ENCODE peak calls at places on chromosomes 12 and 14, in four cellular contexts. One of them, this sample, is unnamed.
A peak's percentile ranks its signal among the peaks of the same experiment; 100 is the strongest.

GRCh38 chr12:89349814-89350213 is 2.5 kb downstream of the DUSP6 start:
- DNase-seq in IMR-90: peak; percentile 81
- DNase-seq in H9: peak; percentile 87
- DNase-seq in K562: no peak
- DNase-seq in this sample: peak; percentile 27

GRCh38 chr12:106071686-106072085 is 67.1 kb downstream of the NUAK1 start:
- DNase-seq in IMR-90: peak; percentile 56
- DNase-seq in H9: no peak
- DNase-seq in K562: no peak
- DNase-seq in this sample: no peak

GRCh38 chr12:119423285-119423684 is 88.8 kb downstream of the CCDC60 start:
- DNase-seq in IMR-90: no peak
- DNase-seq in H9: peak; percentile 90
- DNase-seq in K562: no peak
- DNase-seq in this sample: no peak

GRCh38 chr14:22433059-22433458 is 156.0 kb downstream of the DAD1 start:
- DNase-seq in IMR-90: no peak
- DNase-seq in H9: no peak
- DNase-seq in K562: no peak
- DNase-seq in this sample: no peak

GRCh38 chr12:99332936-99333591 is 314.5 kb upstream of the GARIN6 start:
- DNase-seq in IMR-90: no peak
- DNase-seq in H9: no peak
- DNase-seq in K562: no peak
- DNase-seq in this sample: peak; percentile 12

GRCh38 chr12:64010069-64010686 is 165.7 kb downstream of the SRGAP1 start:
- DNase-seq in IMR-90: peak; percentile 95
- DNase-seq in H9: no peak
- DNase-seq in K562: no peak
- DNase-seq in this sample: no peak

GRCh38 chr12:106195638-106196037 is 52.2 kb downstream of the CKAP4 start:
- DNase-seq in IMR-90: peak; percentile 10
- DNase-seq in H9: no peak
- DNase-seq in K562: no peak
- DNase-seq in this sample: no peak

GRCh38 chr12:129115558-129115957 is 262.3 kb downstream of the GLT1D1 start:
- DNase-seq in IMR-90: no peak
- DNase-seq in H9: no peak
- DNase-seq in K562: no peak
- DNase-seq in this sample: no peak

GRCh38 chr14:23644919-23645336 is 8.8 kb downstream of the DHRS2 start:
- DNase-seq in IMR-90: no peak
- DNase-seq in H9: no peak
- DNase-seq in K562: no peak
- DNase-seq in this sample: no peak

GRCh38 chr14:44396226-44396625 is 110.9 kb downstream of the FSCB start:
- DNase-seq in IMR-90: no peak
- DNase-seq in H9: no peak
- DNase-seq in K562: no peak
- DNase-seq in this sample: no peak
- H2AFZ ChIP-seq in IMR-90: no peak overlapping the region
- H2AFZ ChIP-seq in H9: no peak overlapping the region
- H2AFZ ChIP-seq in K562: no peak overlapping the region
- H2AFZ ChIP-seq in this sample: no peak overlapping the region

GRCh38 chr14:68795602-68796417 is 2.9 kb upstream of the ZFP36L1 start:
- DNase-seq in IMR-90: peak; percentile 79
- DNase-seq in H9: peak; percentile 91
- DNase-seq in K562: peak; percentile 78
- DNase-seq in this sample: peak; percentile 77
- H2AFZ ChIP-seq in IMR-90: peak overlapping the region; percentile 94
- H2AFZ ChIP-seq in H9: no peak overlapping the region
- H2AFZ ChIP-seq in K562: peak overlapping the region; percentile 88
- H2AFZ ChIP-seq in this sample: no peak overlapping the region

GRCh38 chr12:121095544-121096198 is 37.0 kb upstream of the P2RX7 start:
- DNase-seq in IMR-90: peak; percentile 35
- DNase-seq in H9: peak; percentile 88
- DNase-seq in K562: peak; percentile 89
- DNase-seq in this sample: peak; percentile 7
- H2AFZ ChIP-seq in IMR-90: peak overlapping the region; percentile 95
- H2AFZ ChIP-seq in H9: no peak overlapping the region
- H2AFZ ChIP-seq in K562: peak overlapping the region; percentile 88
- H2AFZ ChIP-seq in this sample: peak overlapping the region; percentile 45

GRCh38 chr12:130728158-130729058 is 12.3 kb upstream of the RIMBP2 start:
- DNase-seq in IMR-90: no peak
- DNase-seq in H9: peak; percentile 28
- DNase-seq in K562: no peak
- DNase-seq in this sample: no peak

GRCh38 chr12:130729344-130729743 is 13.2 kb upstream of the RIMBP2 start:
- DNase-seq in IMR-90: no peak
- DNase-seq in H9: peak; percentile 38
- DNase-seq in K562: no peak
- DNase-seq in this sample: no peak
- H2AFZ ChIP-seq in IMR-90: no peak overlapping the region
- H2AFZ ChIP-seq in H9: no peak overlapping the region
- H2AFZ ChIP-seq in K562: no peak overlapping the region
- H2AFZ ChIP-seq in this sample: no peak overlapping the region

GRCh38 chr14:64875350-64875749 is 4.4 kb downstream of the SPTB start:
- DNase-seq in IMR-90: no peak
- DNase-seq in H9: no peak
- DNase-seq in K562: no peak
- DNase-seq in this sample: no peak

GRCh38 chr14:64885555-64885954 is 5.8 kb upstream of the SPTB start:
- DNase-seq in IMR-90: no peak
- DNase-seq in H9: no peak
- DNase-seq in K562: no peak
- DNase-seq in this sample: no peak

GRCh38 chr14:64878775-64879634 is 702 bp downstream of the SPTB start:
- DNase-seq in IMR-90: no peak
- DNase-seq in H9: peak; percentile 40
- DNase-seq in K562: peak; percentile 15
- DNase-seq in this sample: peak; percentile 6

GRCh38 chr14:64880382-64881121 is 845 bp upstream of the SPTB start:
- DNase-seq in IMR-90: no peak
- DNase-seq in H9: peak; percentile 80
- DNase-seq in K562: peak; percentile 71
- DNase-seq in this sample: peak; percentile 70

DNA sequence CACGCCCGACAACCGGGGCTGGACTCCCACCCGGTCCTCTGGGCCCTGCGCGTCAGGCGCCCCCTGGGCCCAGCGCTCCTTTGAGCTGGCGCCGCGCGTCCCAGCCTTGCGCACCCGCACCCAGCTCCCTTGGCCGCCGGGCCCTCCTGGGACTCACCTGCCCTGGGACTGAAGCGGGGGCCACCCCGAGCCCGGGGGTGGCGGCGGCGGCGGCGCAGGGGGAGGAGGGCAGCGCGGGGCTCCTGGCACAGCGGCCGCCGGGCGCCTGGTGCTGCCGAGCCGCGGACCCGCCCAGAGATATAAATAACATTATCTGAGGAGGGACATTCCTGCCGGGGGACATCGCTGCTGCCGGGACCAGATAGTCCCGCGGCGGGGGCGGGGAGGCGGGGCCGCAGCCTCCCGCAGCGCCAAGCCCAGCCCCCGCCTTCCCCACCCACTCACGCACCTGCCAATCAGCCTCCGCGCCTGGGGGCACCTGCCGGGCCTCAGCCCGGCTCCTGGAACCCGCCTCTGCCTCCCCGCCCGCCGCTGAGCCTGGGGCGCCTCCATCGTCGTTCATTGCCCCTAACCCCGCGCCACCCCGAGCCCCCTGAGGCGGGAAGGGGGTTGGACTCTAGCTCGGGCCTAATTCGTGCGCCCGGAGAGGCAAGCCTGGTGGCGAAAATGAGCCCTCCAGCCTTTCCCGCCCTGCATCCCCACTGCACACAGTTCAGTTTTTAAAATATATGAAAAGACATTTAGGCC is at the start of gene SPTB:
- DNase-seq in IMR-90: no peak
- DNase-seq in H9: peak; percentile 79
- DNase-seq in K562: peak; percentile 89
- DNase-seq in this sample: peak; percentile 58
- H2AFZ ChIP-seq in IMR-90: peak within 1 kb of the TSS; percentile 90
- H2AFZ ChIP-seq in H9: no peak within 1 kb of the TSS
- H2AFZ ChIP-seq in K562: peak within 1 kb of the TSS; percentile 78
- H2AFZ ChIP-seq in this sample: peak within 1 kb of the TSS; percentile 81

GRCh38 chr12:101570022-101570421 is 24.7 kb upstream of the MYBPC1 start:
- DNase-seq in IMR-90: peak; percentile 63
- DNase-seq in H9: no peak
- DNase-seq in K562: no peak
- DNase-seq in this sample: peak; percentile 38
- H2AFZ ChIP-seq in IMR-90: no peak overlapping the region
- H2AFZ ChIP-seq in H9: no peak overlapping the region
- H2AFZ ChIP-seq in K562: no peak overlapping the region
- H2AFZ ChIP-seq in this sample: peak overlapping the region; percentile 61

GRCh38 chr14:74627071-74627470 is 15.0 kb upstream of the LTBP2 start:
- DNase-seq in IMR-90: no peak
- DNase-seq in H9: no peak
- DNase-seq in K562: no peak
- DNase-seq in this sample: no peak

GRCh38 chr14:74628418-74628817 is 16.4 kb upstream of the LTBP2 start:
- DNase-seq in IMR-90: no peak
- DNase-seq in H9: no peak
- DNase-seq in K562: no peak
- DNase-seq in this sample: no peak

GRCh38 chr14:74634481-74634880 is 22.4 kb upstream of the LTBP2 start:
- DNase-seq in IMR-90: peak; percentile 40
- DNase-seq in H9: no peak
- DNase-seq in K562: no peak
- DNase-seq in this sample: no peak

GRCh38 chr14:74634964-74635363 is 22.9 kb upstream of the LTBP2 start:
- DNase-seq in IMR-90: no peak
- DNase-seq in H9: no peak
- DNase-seq in K562: no peak
- DNase-seq in this sample: no peak

DNA sequence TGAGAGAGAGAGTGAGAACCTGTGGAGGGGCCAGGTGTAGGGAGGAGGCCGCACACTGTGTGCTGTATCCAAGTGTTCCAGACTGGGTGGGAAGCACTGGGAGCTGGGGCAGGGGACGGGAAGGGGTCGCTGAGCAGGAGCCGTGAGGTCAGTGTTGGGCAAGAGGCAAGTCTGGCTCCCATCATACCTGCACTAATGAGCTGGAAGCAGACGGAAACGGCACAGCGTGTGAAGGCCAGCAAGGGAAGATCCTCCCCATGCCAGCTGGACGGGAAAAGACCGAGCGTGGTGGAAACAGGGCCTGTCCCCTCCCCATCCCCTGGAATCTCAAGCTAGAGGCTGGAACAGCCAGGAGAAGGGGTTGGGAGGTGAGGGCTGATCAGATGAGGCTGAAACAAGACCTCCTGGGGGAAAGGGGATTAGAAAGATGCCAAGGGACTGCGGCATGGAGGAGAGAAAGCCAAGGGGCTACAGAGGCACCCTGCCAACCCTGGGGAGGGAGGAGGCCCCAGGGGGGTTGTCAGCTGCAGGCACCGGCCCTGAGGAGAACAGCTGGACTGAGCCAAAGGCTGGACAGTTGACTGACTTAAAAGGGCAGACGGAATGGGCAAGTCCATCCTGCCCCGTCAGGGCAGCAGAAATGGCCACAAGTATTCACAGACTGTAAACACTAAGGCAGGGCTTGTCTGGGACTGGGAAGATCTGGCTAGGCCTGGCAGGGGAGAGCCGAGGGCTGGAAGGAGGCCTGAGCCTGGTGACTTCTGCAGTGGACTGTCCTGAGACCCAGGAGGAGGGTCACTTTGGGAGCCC is 19.0 kb upstream of the LTBP2 start:
- DNase-seq in IMR-90: peak; percentile 69
- DNase-seq in H9: no peak
- DNase-seq in K562: no peak
- DNase-seq in this sample: no peak
- H2AFZ ChIP-seq in IMR-90: peak overlapping the region; percentile 83
- H2AFZ ChIP-seq in H9: no peak overlapping the region
- H2AFZ ChIP-seq in K562: no peak overlapping the region
- H2AFZ ChIP-seq in this sample: no peak overlapping the region

GRCh38 chr14:103023881-103024473 is 33.4 kb downstream of the CDC42BPB start:
- DNase-seq in IMR-90: peak; percentile 91
- DNase-seq in H9: no peak
- DNase-seq in K562: no peak
- DNase-seq in this sample: no peak
- H2AFZ ChIP-seq in IMR-90: peak overlapping the region; percentile 69
- H2AFZ ChIP-seq in H9: no peak overlapping the region
- H2AFZ ChIP-seq in K562: no peak overlapping the region
- H2AFZ ChIP-seq in this sample: no peak overlapping the region

This sample was measured in MM.1S.